ENCODE peak calls at places on chromosomes 6 and 20, in nine cellular contexts. L, M, H, F, E, A, P, B and Q are unnamed samples.

GRCh38 chr6:140393665-140394064 is 1019.2 kb upstream of the CITED2 start:
- DNase-seq in L (no peak), M (peak), H (no peak), F (no peak), E (peak), A (no peak), P (peak), B (no peak), Q (peak)

GRCh38 chr6:53049389-53049788 is 15.8 kb upstream of the FBXO9 start:
- DNase-seq in L (no peak), M (no peak), H (no peak), F (no peak), E (no peak), A (no peak), P (no peak), B (no peak), Q (no peak)

GRCh38 chr6:26351544-26351953 is 13.4 kb upstream of the BTN3A2 start:
- DNase-seq in L (no peak), M (peak), H (peak), F (peak), E (peak), A (no peak), P (peak), B (no peak), Q (peak)

GRCh38 chr6:35428421-35429149 is 23.6 kb upstream of the FANCE start:
- DNase-seq in L (no peak), M (no peak), H (no peak), F (peak), E (peak), A (no peak), P (no peak), B (peak), Q (no peak)

GRCh38 chr20:51434556-51435256 is 107.8 kb downstream of the NFATC2 start:
- DNase-seq in L (no peak), M (peak), H (peak), F (peak), E (peak), A (no peak), P (peak), B (no peak), Q (peak)

GRCh38 chr6:12260458-12261041 is 29.6 kb upstream of the EDN1 start:
- DNase-seq in L (no peak), M (no peak), H (no peak), F (no peak), E (no peak), A (no peak), P (no peak), B (no peak), Q (no peak)

GRCh38 chr6:38117281-38117680 is 297.8 kb downstream of the ZFAND3 start:
- DNase-seq in L (no peak), M (no peak), H (no peak), F (no peak), E (peak), A (no peak), P (no peak), B (no peak), Q (peak)

GRCh38 chr20:8434326-8434876 is 302.3 kb downstream of the PLCB1 start:
- DNase-seq in L (no peak), M (peak), H (no peak), F (no peak), E (peak), A (no peak), P (peak), B (no peak), Q (peak)

GRCh38 chr6:41367700-41368099 is 32.3 kb downstream of the NCR2 start:
- DNase-seq in L (peak), M (peak), H (peak), F (peak), E (peak), A (no peak), P (peak), B (peak), Q (peak)
- H3K4me3 ChIP-seq in L (no peak), M (no peak), H (no peak), F (no peak), E (no peak), A (no peak), P (no peak), B (no peak), Q (no peak)

GRCh38 chr6:163422574-163422973 is 8.1 kb downstream of the QKI start:
- DNase-seq in L (no peak), M (no peak), H (no peak), F (no peak), E (no peak), A (no peak), P (no peak), B (no peak), Q (no peak)

GRCh38 chr6:163417595-163417994 is 3.1 kb downstream of the QKI start:
- DNase-seq in L (no peak), M (no peak), H (no peak), F (no peak), E (no peak), A (no peak), P (peak), B (no peak), Q (peak)

GRCh38 chr6:163419413-163420314 is 5.1 kb downstream of the QKI start:
- DNase-seq in L (no peak), M (peak), H (no peak), F (peak), E (peak), A (no peak), P (peak), B (no peak), Q (peak)

GRCh38 chr6:163418273-163419029 is 3.9 kb downstream of the QKI start:
- DNase-seq in L (no peak), M (no peak), H (no peak), F (no peak), E (no peak), A (no peak), P (no peak), B (no peak), Q (no peak)

GRCh38 chr6:163420315-163420667 is 5.8 kb downstream of the QKI start:
- DNase-seq in L (no peak), M (no peak), H (no peak), F (no peak), E (peak), A (no peak), P (peak), B (no peak), Q (no peak)
- H3K4me3 ChIP-seq in L (peak), M (peak), H (peak), F (peak), E (peak), A (no peak), P (peak), B (no peak), Q (no peak)

DNA sequence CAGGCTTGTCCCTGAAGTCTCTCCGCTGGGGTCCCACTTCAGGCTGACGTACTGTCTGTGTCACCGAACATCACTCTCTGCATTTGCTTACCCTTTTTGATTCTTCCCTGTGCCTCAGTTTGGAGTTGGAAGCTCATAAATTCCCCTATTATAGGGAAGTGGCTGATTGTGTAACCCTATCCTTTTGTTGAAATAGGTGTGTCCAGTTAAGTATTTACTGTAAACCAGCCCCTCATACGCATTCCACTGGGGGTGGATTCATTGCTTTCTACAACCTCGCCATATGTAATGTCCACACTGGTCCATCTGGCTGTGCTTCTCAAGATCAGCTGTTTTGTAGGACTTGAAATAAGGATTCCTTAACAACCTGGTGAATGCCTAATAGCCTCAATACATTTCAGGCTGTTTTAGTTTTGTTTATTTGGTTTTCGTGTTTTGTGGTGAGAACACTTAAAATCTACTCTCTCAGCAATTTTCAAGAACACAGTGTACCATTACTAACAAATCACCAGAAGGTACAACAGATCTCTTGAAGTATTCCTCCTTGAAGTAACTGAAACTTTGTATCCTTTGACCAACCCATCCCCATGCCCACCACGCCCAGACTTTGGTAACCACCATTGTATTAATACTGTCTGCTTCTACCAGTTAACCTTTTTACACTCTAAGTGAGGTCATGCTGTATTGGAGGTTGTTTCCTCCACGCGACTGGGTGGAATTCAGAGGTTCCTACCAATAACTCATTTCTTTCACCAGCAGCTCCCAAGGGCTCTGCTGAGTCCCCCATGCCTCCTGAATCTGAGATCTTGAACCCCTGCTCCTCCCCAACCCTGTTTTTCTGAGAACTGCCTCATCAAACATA is 5.9 kb upstream of the TRIM40 start:
- DNase-seq in L (no peak), M (no peak), H (no peak), F (peak), E (no peak), A (no peak), P (no peak), B (no peak), Q (peak)
- H3K4me3 ChIP-seq in L (no peak), M (no peak), H (no peak), F (peak), E (no peak), A (no peak), P (no peak), B (no peak), Q (no peak)

GRCh38 chr6:112223070-112223861 is 31.1 kb downstream of the LAMA4 start:
- DNase-seq in L (no peak), M (peak), H (peak), F (peak), E (peak), A (no peak), P (peak), B (no peak), Q (no peak)
- H3K4me3 ChIP-seq in L (no peak), M (no peak), H (no peak), F (no peak), E (no peak), A (no peak), P (no peak), B (no peak), Q (no peak)

GRCh38 chr20:37095108-37095608 is 639 bp downstream of the RBL1 start:
- DNase-seq in L (no peak), M (no peak), H (no peak), F (no peak), E (peak), A (peak), P (peak), B (no peak), Q (no peak)
- H3K4me3 ChIP-seq in L (peak), M (peak), H (peak), F (peak), E (peak), A (peak), P (peak), B (peak), Q (peak)

DNA sequence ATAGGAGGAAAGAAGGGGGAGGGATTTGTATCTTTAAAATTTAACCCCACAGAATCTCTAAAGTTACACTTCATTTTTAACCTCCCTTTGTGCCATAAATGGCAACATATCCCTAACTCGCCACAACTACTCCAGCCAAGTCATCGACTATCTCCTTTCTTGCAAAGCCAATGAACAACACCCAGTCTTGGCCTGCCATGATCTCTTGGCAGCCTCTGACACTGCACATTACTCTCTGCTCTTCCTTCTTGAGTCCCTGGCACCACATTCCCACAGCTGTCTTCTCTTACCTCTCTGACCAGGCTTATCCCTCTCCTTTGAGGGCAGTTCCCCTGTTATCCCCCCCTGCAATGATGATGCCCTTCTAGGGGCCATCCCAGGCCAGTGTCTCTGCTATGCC is 42.5 kb downstream of the MBOAT1 start:
- DNase-seq in L (no peak), M (no peak), H (no peak), F (no peak), E (no peak), A (no peak), P (peak), B (no peak), Q (no peak)
- H3K4me3 ChIP-seq in L (no peak), M (no peak), H (no peak), F (no peak), E (no peak), A (no peak), P (no peak), B (no peak), Q (no peak)